ENCODE peak calls at places on chromosomes 2 and 18, in nine cellular contexts. A is ovary, I is fibroblast of lung, B is substantia nigra, E is coronary artery, O is psoas muscle, R is SK-N-SH, N is A549, S is GM23338. T is an unnamed sample.

GRCh38 chr2:136117391-136117841 is 533 bp downstream of the CXCR4 start:
- DNase-seq in E (no peak), O (peak; percentile 34), B (peak; percentile 43), R (peak; percentile 71), A (no peak), S (peak; percentile 55), I (peak; percentile 46), N (peak; percentile 52), T (no peak)

GRCh38 chr2:31188141-31188540 is 29.2 kb downstream of the CAPN14 start:
- DNase-seq in I (no peak), A (no peak), R (no peak), B (no peak), O (no peak), N (no peak), S (peak; percentile 6), E (peak; percentile 38), T (no peak)

GRCh38 chr2:233270366-233270765 is 18.9 kb downstream of the ATG16L1 start:
- DNase-seq in R (no peak), S (no peak), O (no peak), E (no peak), N (no peak), B (no peak), I (no peak), A (no peak), T (no peak)

GRCh38 chr2:208511016-208511415 is 104.4 kb downstream of the PTH2R start:
- DNase-seq in E (no peak), B (no peak), I (no peak), O (no peak), R (no peak), N (no peak), A (no peak), S (no peak), T (no peak)

GRCh38 chr2:53778536-53779162 is 8.1 kb downstream of the ASB3 start:
- DNase-seq in O (no peak), B (no peak), S (no peak), E (no peak), R (no peak), I (no peak), N (no peak), A (no peak), T (no peak)

GRCh38 chr18:54100920-54101319 is 123.5 kb downstream of the MBD2 start:
- DNase-seq in B (no peak), I (no peak), E (no peak), N (no peak), A (no peak), O (no peak), S (no peak), R (no peak), T (no peak)

GRCh38 chr2:238502956-238503791 is 76.4 kb downstream of the ASB1 start:
- DNase-seq in B (no peak), I (no peak), O (no peak), N (no peak), A (no peak), R (no peak), S (no peak), E (peak; percentile 56), T (no peak)

GRCh38 chr2:86194751-86195054 is 559 bp downstream of the IMMT start:
- DNase-seq in E (no peak), N (no peak), O (no peak), R (no peak), A (peak; percentile 93), S (peak; percentile 98), B (no peak), I (no peak), T (no peak)

GRCh38 chr18:56741685-56742084 is 90.5 kb downstream of the WDR7 start:
- DNase-seq in R (no peak), A (no peak), O (no peak), N (no peak), E (no peak), B (no peak), I (peak; percentile 2), S (no peak), T (no peak)

GRCh38 chr2:222504714-222505113 is 80.4 kb downstream of the SGPP2 start:
- DNase-seq in B (no peak), I (no peak), E (no peak), O (no peak), R (no peak), S (no peak), N (no peak), A (no peak), T (no peak)

GRCh38 chr2:241796610-241797138 is 12.3 kb upstream of the NEU4 start:
- DNase-seq in E (peak; percentile 67), I (no peak), O (peak; percentile 7), S (no peak), B (no peak), R (peak; percentile 22), N (no peak), A (peak; percentile 5), T (no peak)

GRCh38 chr2:172299741-172300140 is 127.6 kb upstream of the ITGA6 start:
- DNase-seq in B (no peak), N (peak; percentile 49), R (no peak), S (no peak), O (no peak), A (no peak), E (no peak), I (peak; percentile 77), T (no peak)

GRCh38 chr18:21080576-21080975 is 31.0 kb downstream of the ROCK1 start:
- DNase-seq in O (no peak), B (no peak), N (no peak), S (no peak), I (no peak), E (no peak), R (no peak), A (no peak), T (no peak)

GRCh38 chr18:66872277-66872676 is 268.4 kb upstream of the CDH19 start:
- DNase-seq in O (no peak), S (peak; percentile 16), I (peak; percentile 16), B (no peak), R (peak; percentile 36), N (peak; percentile 18), E (no peak), A (no peak), T (no peak)

GRCh38 chr18:55076643-55077218 is 117.5 kb upstream of the CCDC68 start:
- DNase-seq in I (no peak), O (no peak), S (no peak), E (no peak), A (no peak), N (no peak), B (no peak), R (no peak), T (no peak)

GRCh38 chr2:183597841-183598240 is 473.6 kb downstream of the NUP35 start:
- DNase-seq in O (no peak), R (no peak), E (no peak), B (no peak), A (no peak), N (no peak), S (no peak), I (no peak), T (no peak)
- H3K27ac ChIP-seq in O (no peak overlapping the region), R (no peak overlapping the region), E (no peak overlapping the region), B (no peak overlapping the region), A (no peak overlapping the region), N (no peak overlapping the region), S (no peak overlapping the region), I (no peak overlapping the region), T (no peak overlapping the region)

GRCh38 chr18:74230922-74231714 is 60.6 kb downstream of the CYB5A start:
- DNase-seq in I (no peak), N (no peak), A (no peak), S (no peak), B (no peak), R (no peak), E (no peak), O (no peak), T (no peak)

GRCh38 chr18:74234326-74235171 is 57.2 kb downstream of the CYB5A start:
- DNase-seq in I (peak; percentile 89), B (no peak), E (no peak), S (no peak), R (no peak), O (no peak), N (peak; percentile 83), A (peak; percentile 73), T (no peak)

GRCh38 chr18:74229005-74229404 is 62.8 kb downstream of the CYB5A start:
- DNase-seq in E (no peak), I (no peak), S (no peak), A (no peak), N (no peak), R (no peak), B (no peak), O (no peak), T (no peak)

GRCh38 chr18:74229891-74230290 is 61.9 kb downstream of the CYB5A start:
- DNase-seq in B (no peak), A (no peak), S (no peak), R (no peak), I (no peak), N (no peak), E (no peak), O (no peak), T (no peak)

DNA sequence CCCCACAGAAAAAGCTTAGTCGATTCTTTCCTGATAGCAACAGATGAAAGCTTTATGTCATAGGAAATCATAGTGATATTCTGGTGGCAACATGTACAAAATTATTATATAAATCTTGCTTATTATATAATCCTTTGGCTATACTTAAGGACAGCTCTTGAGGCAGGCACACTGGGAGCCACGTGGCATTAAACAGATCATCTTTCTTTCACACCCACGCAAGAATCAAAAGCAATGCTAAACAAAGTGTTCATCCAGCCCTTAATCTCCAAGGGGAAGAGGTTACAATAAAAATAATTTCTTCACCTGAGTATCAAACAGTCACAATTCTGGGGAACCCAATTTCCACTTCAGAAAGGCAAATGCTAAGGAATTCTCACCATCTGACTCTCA is 57.8 kb downstream of the CYB5A start:
- DNase-seq in R (no peak), E (no peak), O (no peak), S (no peak), I (no peak), B (no peak), N (no peak), A (peak; percentile 55), T (no peak)
- H3K27ac ChIP-seq in R (no peak overlapping the region), E (no peak overlapping the region), O (no peak overlapping the region), S (no peak overlapping the region), I (no peak overlapping the region), B (no peak overlapping the region), N (peak overlapping the region; percentile 81), A (peak overlapping the region; percentile 95), T (no peak overlapping the region)

GRCh38 chr18:9915291-9916066 is 1.7 kb downstream of the VAPA start:
- DNase-seq in B (no peak), N (no peak), S (no peak), I (no peak), O (no peak), A (no peak), E (no peak), R (no peak), T (no peak)
- H3K27ac ChIP-seq in B (peak overlapping the region; percentile 84), N (peak overlapping the region; percentile 98), S (no peak overlapping the region), I (peak overlapping the region; percentile 95), O (peak overlapping the region; percentile 99), A (peak overlapping the region; percentile 100), E (peak overlapping the region; percentile 99), R (peak overlapping the region; percentile 95), T (peak overlapping the region; percentile 96)

GRCh38 chr18:47644896-47645295 is 285.6 kb downstream of the SMAD2 start:
- DNase-seq in E (no peak), N (no peak), S (no peak), B (no peak), I (no peak), A (no peak), R (no peak), O (no peak), T (no peak)
- H3K27ac ChIP-seq in E (no peak overlapping the region), N (no peak overlapping the region), S (no peak overlapping the region), B (no peak overlapping the region), I (no peak overlapping the region), A (no peak overlapping the region), R (no peak overlapping the region), O (no peak overlapping the region), T (no peak overlapping the region)

GRCh38 chr2:39587168-39587567 is 78.5 kb upstream of the TMEM178A start:
- DNase-seq in I (no peak), B (no peak), R (no peak), E (no peak), A (no peak), S (no peak), N (no peak), O (no peak), T (no peak)
- H3K27ac ChIP-seq in I (no peak overlapping the region), B (no peak overlapping the region), R (no peak overlapping the region), E (no peak overlapping the region), A (no peak overlapping the region), S (no peak overlapping the region), N (no peak overlapping the region), O (no peak overlapping the region), T (no peak overlapping the region)

T was measured in effector memory CD4-positive, alpha-beta T cell.